ENCODE peak calls at places on chromosomes 13 and 19, in five cellular contexts. One of them, this sample, is unnamed.

GRCh38 chr19:16366433-16367268 is 42.0 kb downstream of the KLF2 start:
- DNase-seq in RWPE2: no peak
- DNase-seq in choroid plexus epithelial cell: no peak
- DNase-seq in gastrocnemius medialis: peak; percentile 73
- DNase-seq in heart left ventricle: no peak
- DNase-seq in this sample: no peak

GRCh38 chr13:32032780-32033179 is 1.2 kb downstream of the FRY start:
- DNase-seq in choroid plexus epithelial cell: no peak
- DNase-seq in RWPE2: no peak
- DNase-seq in heart left ventricle: no peak
- DNase-seq in gastrocnemius medialis: no peak
- DNase-seq in this sample: no peak

GRCh38 chr19:13025819-13026477 is 30.7 kb downstream of the NFIX start:
- DNase-seq in choroid plexus epithelial cell: no peak
- DNase-seq in heart left ventricle: no peak
- DNase-seq in gastrocnemius medialis: no peak
- DNase-seq in RWPE2: no peak
- DNase-seq in this sample: no peak

GRCh38 chr13:21319869-21320641 is 139.0 kb downstream of the ZDHHC20 start:
- DNase-seq in choroid plexus epithelial cell: no peak
- DNase-seq in heart left ventricle: no peak
- DNase-seq in RWPE2: no peak
- DNase-seq in gastrocnemius medialis: no peak
- DNase-seq in this sample: no peak

GRCh38 chr19:16383584-16384161 is 59.0 kb downstream of the KLF2 start:
- DNase-seq in RWPE2: no peak
- DNase-seq in choroid plexus epithelial cell: no peak
- DNase-seq in gastrocnemius medialis: no peak
- DNase-seq in heart left ventricle: no peak
- DNase-seq in this sample: no peak

GRCh38 chr13:73860501-73860900 is 273.7 kb downstream of the KLF12 start:
- DNase-seq in choroid plexus epithelial cell: no peak
- DNase-seq in gastrocnemius medialis: no peak
- DNase-seq in RWPE2: no peak
- DNase-seq in heart left ventricle: no peak
- DNase-seq in this sample: no peak

GRCh38 chr19:16297575-16298178 is 26.9 kb upstream of the KLF2 start:
- DNase-seq in gastrocnemius medialis: no peak
- DNase-seq in heart left ventricle: no peak
- DNase-seq in choroid plexus epithelial cell: no peak
- DNase-seq in RWPE2: no peak
- DNase-seq in this sample: no peak

GRCh38 chr19:44848805-44849457 is 2.8 kb downstream of the NECTIN2 start:
- DNase-seq in gastrocnemius medialis: no peak
- DNase-seq in heart left ventricle: peak; percentile 62
- DNase-seq in choroid plexus epithelial cell: no peak
- DNase-seq in RWPE2: no peak
- DNase-seq in this sample: peak; percentile 14

GRCh38 chr13:33545492-33545891 is 259.9 kb upstream of the STARD13 start:
- DNase-seq in choroid plexus epithelial cell: no peak
- DNase-seq in gastrocnemius medialis: no peak
- DNase-seq in heart left ventricle: no peak
- DNase-seq in RWPE2: no peak
- DNase-seq in this sample: no peak

GRCh38 chr19:18478545-18479311 is 40.8 kb upstream of the ISYNA1 start:
- DNase-seq in RWPE2: peak; percentile 81
- DNase-seq in choroid plexus epithelial cell: peak; percentile 89
- DNase-seq in gastrocnemius medialis: peak; percentile 73
- DNase-seq in heart left ventricle: peak; percentile 89
- DNase-seq in this sample: peak; percentile 73

GRCh38 chr19:18475762-18476331 is 37.9 kb upstream of the ISYNA1 start:
- DNase-seq in heart left ventricle: peak; percentile 51
- DNase-seq in choroid plexus epithelial cell: no peak
- DNase-seq in gastrocnemius medialis: no peak
- DNase-seq in RWPE2: no peak
- DNase-seq in this sample: no peak

GRCh38 chr19:18477974-18478373 is 40.0 kb upstream of the ISYNA1 start:
- DNase-seq in choroid plexus epithelial cell: no peak
- DNase-seq in heart left ventricle: peak; percentile 41
- DNase-seq in gastrocnemius medialis: no peak
- DNase-seq in RWPE2: no peak
- DNase-seq in this sample: no peak

GRCh38 chr19:18476507-18477041 is 38.6 kb upstream of the ISYNA1 start:
- DNase-seq in gastrocnemius medialis: no peak
- DNase-seq in heart left ventricle: peak; percentile 31
- DNase-seq in RWPE2: no peak
- DNase-seq in choroid plexus epithelial cell: no peak
- DNase-seq in this sample: no peak

DNA sequence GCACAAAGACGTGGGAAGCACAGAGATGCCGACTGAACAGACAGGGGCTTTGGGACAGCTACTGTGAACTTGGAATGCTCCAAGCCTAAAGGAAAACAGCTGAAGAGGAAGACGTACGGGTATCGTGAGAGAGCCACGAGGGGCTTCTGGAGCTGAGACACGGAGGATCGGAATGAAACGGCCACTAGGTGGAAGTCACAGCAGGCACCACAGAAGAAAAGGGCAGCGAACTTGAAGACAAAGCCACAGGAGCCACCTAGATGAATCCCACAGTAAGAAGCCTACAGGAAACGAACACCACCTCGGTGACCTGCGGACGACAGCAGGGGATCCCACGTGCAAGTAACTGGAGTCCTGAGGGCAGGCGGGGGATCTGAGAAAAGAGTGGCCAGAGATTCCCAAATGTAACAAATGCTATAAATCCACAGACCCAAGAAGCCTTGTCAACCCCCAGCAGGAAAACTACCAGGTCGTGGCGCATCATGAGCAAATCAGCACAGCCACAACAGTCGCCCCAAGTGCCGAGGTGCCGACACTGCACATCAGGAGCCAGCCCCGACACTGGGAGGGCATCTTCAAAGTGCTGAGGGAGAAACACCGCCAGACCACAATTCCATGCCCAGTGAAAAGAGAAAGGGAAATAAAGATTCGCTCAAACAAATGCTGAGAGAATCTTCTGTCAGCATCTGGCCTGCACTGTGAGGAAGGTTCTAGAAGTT is 39.3 kb upstream of the ISYNA1 start:
- DNase-seq in heart left ventricle: peak; percentile 67
- DNase-seq in gastrocnemius medialis: no peak
- DNase-seq in choroid plexus epithelial cell: peak; percentile 56
- DNase-seq in RWPE2: no peak
- DNase-seq in this sample: no peak
- TF ChIP-seq CTCF in heart left ventricle: peak; percentile 7
- TF ChIP-seq CTCF in gastrocnemius medialis: no peak
- TF ChIP-seq CTCF in choroid plexus epithelial cell: peak; percentile 57
- TF ChIP-seq CTCF in RWPE2: peak; percentile 24
- TF ChIP-seq CTCF in this sample: peak; percentile 48

GRCh38 chr19:9362905-9363304 is at the start of gene ZNF177:
- DNase-seq in gastrocnemius medialis: no peak
- DNase-seq in choroid plexus epithelial cell: peak; percentile 4
- DNase-seq in heart left ventricle: no peak
- DNase-seq in RWPE2: peak; percentile 54
- DNase-seq in this sample: peak; percentile 5
- H3K4me3 ChIP-seq in gastrocnemius medialis: no peak within 1 kb of the TSS
- H3K4me3 ChIP-seq in choroid plexus epithelial cell: peak within 1 kb of the TSS; percentile 58
- H3K4me3 ChIP-seq in heart left ventricle: peak within 1 kb of the TSS; percentile 22
- H3K4me3 ChIP-seq in RWPE2: peak within 1 kb of the TSS; percentile 31
- H3K4me3 ChIP-seq in this sample: peak within 1 kb of the TSS; percentile 61

GRCh38 chr19:47120461-47120860 is 6.9 kb upstream of the ZC3H4 start:
- DNase-seq in choroid plexus epithelial cell: no peak
- DNase-seq in gastrocnemius medialis: no peak
- DNase-seq in RWPE2: no peak
- DNase-seq in heart left ventricle: no peak
- DNase-seq in this sample: no peak

GRCh38 chr19:47124937-47125668 is 5.5 kb upstream of the SAE1 start:
- DNase-seq in choroid plexus epithelial cell: peak; percentile 86
- DNase-seq in heart left ventricle: no peak
- DNase-seq in RWPE2: no peak
- DNase-seq in gastrocnemius medialis: no peak
- DNase-seq in this sample: peak; percentile 47

GRCh38 chr19:47125669-47125938 is 5.0 kb upstream of the SAE1 start:
- DNase-seq in choroid plexus epithelial cell: no peak
- DNase-seq in gastrocnemius medialis: no peak
- DNase-seq in heart left ventricle: no peak
- DNase-seq in RWPE2: no peak
- DNase-seq in this sample: no peak

GRCh38 chr19:47122359-47123335 is 8.0 kb upstream of the SAE1 start:
- DNase-seq in RWPE2: no peak
- DNase-seq in heart left ventricle: no peak
- DNase-seq in choroid plexus epithelial cell: peak; percentile 82
- DNase-seq in gastrocnemius medialis: no peak
- DNase-seq in this sample: peak; percentile 65

DNA sequence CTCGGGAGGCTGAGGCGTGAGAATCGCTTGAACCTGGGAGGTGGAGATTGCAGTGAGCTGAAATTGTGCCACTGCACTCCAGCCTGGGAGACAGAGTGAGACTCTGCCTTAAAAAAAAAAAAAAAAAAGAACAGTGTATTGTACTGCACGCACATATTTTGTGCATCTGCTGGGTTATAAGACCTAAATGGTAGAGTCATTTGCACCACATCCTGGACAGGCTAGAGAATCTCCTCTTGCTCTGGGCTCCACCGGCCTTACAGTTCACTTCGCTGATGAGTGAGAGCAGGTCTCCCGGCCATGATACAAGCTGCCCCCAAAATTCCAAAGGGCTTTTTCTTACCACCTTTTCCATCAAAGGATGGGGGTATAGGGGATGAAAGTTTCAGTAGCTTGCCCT is 7.2 kb upstream of the SAE1 start:
- DNase-seq in choroid plexus epithelial cell: no peak
- DNase-seq in RWPE2: no peak
- DNase-seq in heart left ventricle: no peak
- DNase-seq in gastrocnemius medialis: no peak
- DNase-seq in this sample: no peak
- TF ChIP-seq CTCF in choroid plexus epithelial cell: no peak
- TF ChIP-seq CTCF in RWPE2: no peak
- TF ChIP-seq CTCF in heart left ventricle: no peak
- TF ChIP-seq CTCF in gastrocnemius medialis: no peak
- TF ChIP-seq CTCF in this sample: no peak

DNA sequence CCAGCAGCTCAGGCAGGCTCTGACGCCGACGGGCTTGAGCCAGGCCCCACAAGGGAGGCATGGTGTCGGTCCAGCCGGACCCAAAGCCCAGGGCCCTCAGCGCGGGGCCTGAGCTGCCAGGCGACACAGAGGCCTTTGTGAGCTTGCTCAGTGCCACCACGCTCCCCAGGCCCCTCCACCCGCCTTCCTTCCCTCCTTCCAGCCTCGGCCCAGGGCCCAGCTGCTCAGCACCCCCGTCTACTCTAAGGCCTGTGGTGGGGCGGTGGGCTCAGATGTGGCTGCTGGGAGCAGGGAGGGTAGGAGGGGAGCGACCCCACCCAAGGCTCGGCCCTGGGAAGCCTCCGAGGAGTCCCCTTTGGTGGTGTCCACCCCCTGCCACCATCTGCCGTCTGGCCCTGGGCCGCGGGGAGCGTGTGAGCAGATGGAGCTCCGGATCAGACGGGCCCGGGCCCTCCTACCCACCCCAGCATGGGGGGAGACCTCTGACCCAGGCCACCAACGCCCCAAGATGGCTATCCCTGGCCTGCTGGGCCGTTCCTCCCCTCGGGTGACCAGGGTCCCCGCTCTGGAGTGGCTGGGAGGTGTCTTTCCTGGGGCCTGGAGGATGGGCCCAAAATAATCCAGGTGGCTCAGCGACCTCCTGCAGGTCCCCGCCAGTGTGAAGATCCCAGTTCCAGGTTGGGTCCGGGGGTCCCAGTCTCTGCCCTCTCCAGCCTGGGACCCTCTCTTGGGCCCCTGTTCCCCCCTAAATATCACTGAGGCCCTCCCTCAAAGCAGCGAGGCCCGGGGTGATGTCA is 7.8 kb downstream of the ZBTB7A start:
- DNase-seq in choroid plexus epithelial cell: no peak
- DNase-seq in heart left ventricle: no peak
- DNase-seq in RWPE2: peak; percentile 61
- DNase-seq in gastrocnemius medialis: no peak
- DNase-seq in this sample: no peak
- H3K4me3 ChIP-seq in choroid plexus epithelial cell: peak overlapping the region; percentile 17
- H3K4me3 ChIP-seq in heart left ventricle: peak overlapping the region; percentile 16
- H3K4me3 ChIP-seq in RWPE2: peak overlapping the region; percentile 25
- H3K4me3 ChIP-seq in gastrocnemius medialis: peak overlapping the region; percentile 70
- H3K4me3 ChIP-seq in this sample: peak overlapping the region; percentile 32

DNA sequence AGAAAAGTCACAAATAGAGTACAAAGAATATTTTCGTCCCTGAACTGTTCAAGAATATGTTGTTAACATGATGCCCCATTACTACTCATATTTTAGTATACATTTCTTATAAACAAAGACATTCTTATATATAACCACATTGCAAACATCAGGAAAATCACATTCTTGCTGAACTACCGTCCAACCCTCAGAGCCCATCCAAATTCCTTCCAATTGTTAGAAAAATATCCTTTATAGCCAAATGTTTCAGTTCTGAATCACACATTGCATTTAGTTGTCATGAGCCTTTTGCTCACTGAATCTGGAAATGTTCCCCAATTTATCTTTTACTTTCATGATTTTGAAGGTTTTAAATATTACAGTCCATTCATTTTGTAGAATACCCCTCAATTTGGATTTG is 467.8 kb upstream of the ARGLU1 start:
- DNase-seq in gastrocnemius medialis: no peak
- DNase-seq in heart left ventricle: no peak
- DNase-seq in choroid plexus epithelial cell: peak; percentile 65
- DNase-seq in RWPE2: no peak
- DNase-seq in this sample: peak; percentile 25
- TF ChIP-seq CTCF in gastrocnemius medialis: no peak
- TF ChIP-seq CTCF in heart left ventricle: no peak
- TF ChIP-seq CTCF in choroid plexus epithelial cell: no peak
- TF ChIP-seq CTCF in RWPE2: no peak
- TF ChIP-seq CTCF in this sample: no peak

GRCh38 chr19:7790416-7790815 is 27.4 kb downstream of the CLEC4M start:
- DNase-seq in gastrocnemius medialis: no peak
- DNase-seq in heart left ventricle: no peak
- DNase-seq in RWPE2: no peak
- DNase-seq in choroid plexus epithelial cell: no peak
- DNase-seq in this sample: no peak

GRCh38 chr19:7787602-7788177 is 24.6 kb downstream of the CLEC4M start:
- DNase-seq in heart left ventricle: no peak
- DNase-seq in choroid plexus epithelial cell: no peak
- DNase-seq in RWPE2: no peak
- DNase-seq in gastrocnemius medialis: no peak
- DNase-seq in this sample: no peak

GRCh38 chr19:7789447-7789846 is 26.4 kb downstream of the CLEC4M start:
- DNase-seq in gastrocnemius medialis: no peak
- DNase-seq in choroid plexus epithelial cell: no peak
- DNase-seq in RWPE2: no peak
- DNase-seq in heart left ventricle: no peak
- DNase-seq in this sample: no peak

GRCh38 chr19:7788178-7788932 is 25.3 kb downstream of the CLEC4M start:
- DNase-seq in RWPE2: no peak
- DNase-seq in gastrocnemius medialis: no peak
- DNase-seq in choroid plexus epithelial cell: no peak
- DNase-seq in heart left ventricle: peak; percentile 60
- DNase-seq in this sample: no peak

GRCh38 chr19:7788933-7789323 is 25.9 kb downstream of the CLEC4M start:
- DNase-seq in gastrocnemius medialis: no peak
- DNase-seq in RWPE2: no peak
- DNase-seq in heart left ventricle: no peak
- DNase-seq in choroid plexus epithelial cell: no peak
- DNase-seq in this sample: no peak
- H3K4me3 ChIP-seq in gastrocnemius medialis: no peak overlapping the region
- H3K4me3 ChIP-seq in RWPE2: no peak overlapping the region
- H3K4me3 ChIP-seq in heart left ventricle: no peak overlapping the region
- H3K4me3 ChIP-seq in choroid plexus epithelial cell: no peak overlapping the region
- H3K4me3 ChIP-seq in this sample: no peak overlapping the region